ENCODE peak calls at places on chromosomes 12 and 14, in seven cellular contexts. A is IMR-90, D is epithelial cell of esophagus, N is esophagus squamous epithelium, Z is astrocyte of the cerebellum, Q is lower lobe of right lung, R is AG10803. E is an unnamed sample.
A peak's percentile ranks its signal among the peaks of the same experiment; 100 is the strongest.

GRCh38 chr14:92625213-92625612 is 111.6 kb downstream of the RIN3 start:
- DNase-seq in R (peak; percentile 95), N (no peak), Z (peak; percentile 95), A (peak; percentile 96), Q (no peak), D (peak; percentile 85), E (peak; percentile 93)

GRCh38 chr12:105741786-105742566 is 396.8 kb downstream of the NUAK1 start:
- DNase-seq in A (peak; percentile 83), R (peak; percentile 96), N (no peak), Q (no peak), Z (peak; percentile 89), D (peak; percentile 84), E (peak; percentile 89)

GRCh38 chr14:96994999-96995398 is 197.8 kb downstream of the VRK1 start:
- DNase-seq in N (no peak), A (no peak), Z (no peak), Q (no peak), D (no peak), R (no peak), E (no peak)

GRCh38 chr12:49750027-49750977 is 8.9 kb downstream of the TMBIM6 start:
- DNase-seq in R (peak; percentile 86), D (peak; percentile 94), N (no peak), Z (no peak), Q (no peak), A (peak; percentile 80), E (peak; percentile 57)

GRCh38 chr12:103652808-103653207 is 65.7 kb downstream of the STAB2 start:
- DNase-seq in Q (no peak), A (no peak), N (no peak), D (no peak), Z (no peak), R (no peak), E (no peak)

GRCh38 chr12:15453613-15454012 is 131.3 kb downstream of the PTPRO start:
- DNase-seq in Z (no peak), A (no peak), Q (no peak), D (no peak), R (no peak), N (no peak), E (no peak)

GRCh38 chr12:63052696-63053095 is 98.3 kb downstream of the AVPR1A start:
- DNase-seq in Q (no peak), R (no peak), N (no peak), D (no peak), A (no peak), Z (no peak), E (no peak)

GRCh38 chr14:102971836-102972606 is 49.6 kb downstream of the AMN start:
- DNase-seq in A (no peak), Z (no peak), Q (no peak), R (no peak), D (no peak), N (no peak), E (no peak)

GRCh38 chr12:124747426-124748161 is 116.1 kb downstream of the SCARB1 start:
- DNase-seq in Q (no peak), D (peak; percentile 95), Z (peak; percentile 96), A (peak; percentile 92), N (no peak), R (peak; percentile 95), E (peak; percentile 93)

GRCh38 chr12:4152145-4152795 is 121.3 kb upstream of the CCND2 start:
- DNase-seq in R (no peak), N (no peak), A (no peak), D (no peak), Z (no peak), Q (no peak), E (no peak)

GRCh38 chr12:21774358-21775129 is at the start of gene KCNJ8:
- DNase-seq in Z (peak; percentile 46), R (peak; percentile 22), D (no peak), Q (peak; percentile 83), N (no peak), A (peak; percentile 50), E (no peak)

GRCh38 chr12:5267603-5268423 is 164.1 kb upstream of the NTF3 start:
- DNase-seq in Q (no peak), Z (no peak), N (no peak), A (peak; percentile 84), R (peak; percentile 47), D (no peak), E (peak; percentile 28)

GRCh38 chr14:81127785-81128184 is 93.0 kb downstream of the GTF2A1 start:
- DNase-seq in A (peak; percentile 11), D (peak; percentile 14), Z (no peak), R (peak; percentile 4), Q (no peak), N (no peak), E (peak; percentile 3)

GRCh38 chr12:113086249-113087164 is 30.0 kb downstream of the DTX1 start:
- DNase-seq in N (no peak), D (no peak), A (no peak), Z (no peak), Q (no peak), R (no peak), E (no peak)

GRCh38 chr12:124036117-124037109 is 63.4 kb downstream of the ZNF664 start:
- DNase-seq in Q (no peak), D (peak; percentile 42), R (peak; percentile 50), A (peak; percentile 44), Z (peak; percentile 45), N (no peak), E (no peak)

GRCh38 chr12:132638541-132639408 is 20.2 kb downstream of the P2RX2 start:
- DNase-seq in Q (no peak), A (peak; percentile 60), Z (no peak), R (peak; percentile 80), N (no peak), D (peak; percentile 54), E (peak; percentile 28)

GRCh38 chr12:49936895-49937294 is 13.6 kb upstream of the AQP2 start:
- DNase-seq in N (no peak), A (no peak), Q (no peak), Z (no peak), D (peak; percentile 71), R (peak; percentile 3), E (no peak)

GRCh38 chr14:75906680-75907280 is 75.0 kb downstream of the TGFB3 start:
- DNase-seq in Z (peak; percentile 41), D (peak; percentile 67), R (peak; percentile 61), A (peak; percentile 70), Q (no peak), N (no peak), E (no peak)

GRCh38 chr14:68687746-68688145 is 105.1 kb downstream of the ZFP36L1 start:
- DNase-seq in Z (no peak), R (peak; percentile 98), Q (no peak), A (peak; percentile 92), D (peak; percentile 95), N (no peak), E (peak; percentile 81)

GRCh38 chr12:8692573-8692972 is 5.2 kb upstream of the RIMKLB start:
- DNase-seq in R (peak; percentile 18), D (peak; percentile 47), N (no peak), A (peak; percentile 71), Z (no peak), Q (no peak), E (no peak)

DNA sequence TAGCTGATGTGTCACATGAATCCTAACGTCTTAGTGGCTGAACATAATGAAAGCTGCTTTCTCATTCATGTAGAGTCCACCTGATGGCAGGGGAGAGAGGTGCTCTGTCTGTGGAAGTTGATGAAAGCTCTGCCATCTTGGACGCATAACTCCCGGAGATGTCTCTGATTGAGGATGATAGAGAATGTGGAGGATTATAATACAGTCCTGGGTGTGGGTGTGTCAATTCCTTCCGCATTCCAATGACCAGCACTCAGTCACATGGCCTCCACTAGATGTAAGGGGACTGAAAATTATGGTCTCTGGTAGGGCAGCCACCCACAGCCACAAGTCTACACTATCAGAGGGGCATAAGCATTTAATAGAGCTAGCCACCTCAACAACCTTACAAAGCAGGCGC is 234.4 kb upstream of the CRY1 start:
- DNase-seq in Z (no peak), R (no peak), A (no peak), Q (no peak), N (no peak), D (no peak), E (no peak)
- TF ChIP-seq CTCF in Z (no peak), R (no peak), A (no peak), Q (no peak), N (no peak), D (no peak), E (no peak)

GRCh38 chr14:100039903-100040302 is 25.3 kb upstream of the EVL start:
- DNase-seq in A (no peak), Z (no peak), Q (no peak), N (no peak), D (no peak), R (no peak), E (no peak)

GRCh38 chr14:100035700-100036099 is 29.5 kb upstream of the EVL start:
- DNase-seq in R (no peak), Z (no peak), N (no peak), A (no peak), D (no peak), Q (no peak), E (no peak)

GRCh38 chr14:100038065-100038464 is 27.2 kb upstream of the EVL start:
- DNase-seq in Z (no peak), Q (no peak), N (no peak), A (no peak), R (no peak), D (no peak), E (no peak)

GRCh38 chr14:100033347-100034052 is 31.7 kb upstream of the EVL start:
- DNase-seq in D (no peak), A (no peak), R (no peak), N (no peak), Z (no peak), Q (no peak), E (no peak)

GRCh38 chr14:100037351-100037750 is 27.9 kb upstream of the EVL start:
- DNase-seq in A (peak; percentile 71), R (peak; percentile 54), Z (no peak), N (no peak), Q (no peak), D (peak; percentile 73), E (no peak)
- H3K4me3 ChIP-seq in A (no peak overlapping the region), R (no peak overlapping the region), Z (no peak overlapping the region), N (no peak overlapping the region), Q (no peak overlapping the region), D (no peak overlapping the region), E (no peak overlapping the region)

DNA sequence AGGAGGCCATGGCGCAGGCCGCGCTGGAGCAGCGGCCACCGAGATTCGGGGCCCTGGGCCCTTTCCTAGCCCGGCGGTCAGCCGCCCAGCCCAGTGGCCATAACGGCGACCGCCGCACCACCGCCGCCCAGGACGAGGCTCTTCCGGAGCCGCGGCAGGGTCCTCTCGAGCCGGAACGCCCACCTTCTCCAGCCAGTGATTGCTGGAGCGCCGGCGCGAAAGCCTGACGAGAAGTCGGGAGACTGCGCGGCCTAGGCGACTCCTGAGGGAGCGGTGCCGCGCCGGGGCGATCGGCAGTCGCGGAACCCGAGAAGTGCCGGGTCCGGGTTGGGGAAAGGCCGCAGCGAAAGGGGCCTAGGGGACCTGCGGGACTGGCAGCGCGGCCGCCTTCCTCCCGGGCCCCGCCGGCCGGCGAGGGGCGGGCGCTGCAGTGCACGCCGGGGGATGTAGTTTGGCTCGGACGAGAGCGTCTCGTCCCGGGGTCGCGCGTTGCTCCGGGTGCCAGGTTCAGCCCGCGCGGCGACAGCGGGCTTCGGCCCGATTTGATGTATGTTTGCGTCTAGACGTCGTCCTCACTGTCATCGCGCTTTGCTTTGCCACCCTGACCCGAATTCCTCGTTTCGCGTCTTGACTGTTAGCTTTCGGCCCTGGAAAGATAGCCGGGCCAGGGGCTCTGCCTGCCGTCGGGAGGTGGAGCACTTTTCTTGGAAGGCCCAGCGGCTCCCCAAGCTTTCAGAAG is at the start of gene VTI1B:
- DNase-seq in A (peak; percentile 65), R (peak; percentile 72), N (peak; percentile 26), Q (peak; percentile 90), Z (peak; percentile 27), D (peak; percentile 75), E (no peak)
- TF ChIP-seq CTCF in A (peak; percentile 25), R (peak; percentile 34), N (no peak), Q (no peak), Z (peak; percentile 41), D (no peak), E (peak; percentile 28)

GRCh38 chr14:87461704-87462103 is 531.3 kb downstream of the GALC start:
- DNase-seq in N (no peak), A (no peak), Z (no peak), Q (no peak), R (no peak), D (no peak), E (no peak)

GRCh38 chr14:87457727-87458126 is 535.3 kb downstream of the GALC start:
- DNase-seq in R (no peak), D (no peak), Z (no peak), A (no peak), N (no peak), Q (no peak), E (no peak)
- H3K4me3 ChIP-seq in R (peak overlapping the region; percentile 41), D (no peak overlapping the region), Z (no peak overlapping the region), A (peak overlapping the region; percentile 18), N (no peak overlapping the region), Q (no peak overlapping the region), E (no peak overlapping the region)